ENCODE peak calls at places on chromosomes 5 and 9, in four cellular contexts. B is mesenchymal stem cell, U is prostate gland, W is upper lobe of right lung. D is an unnamed sample.

GRCh38 chr5:65338606-65339151 is 143.0 kb downstream of the ADAMTS6 start:
- DNase-seq in B (no peak), W (no peak), U (no peak), D (no peak)

GRCh38 chr9:117679425-117679824 is 24.8 kb upstream of the TLR4 start:
- DNase-seq in U (no peak), B (no peak), W (no peak), D (no peak)

GRCh38 chr5:131242728-131243255 is 21.1 kb upstream of the CDC42SE2 start:
- DNase-seq in B (peak; percentile 89), U (no peak), W (no peak), D (no peak)

GRCh38 chr9:2336055-2336454 is 285.5 kb upstream of the VLDLR start:
- DNase-seq in W (no peak), B (no peak), U (no peak), D (no peak)

GRCh38 chr9:130220351-130220750 is 45.2 kb upstream of the HMCN2 start:
- DNase-seq in W (no peak), B (peak; percentile 77), U (no peak), D (no peak)

GRCh38 chr9:93028448-93029006 is 30.0 kb upstream of the SUSD3 start:
- DNase-seq in W (no peak), U (no peak), B (no peak), D (no peak)

GRCh38 chr9:76667521-76667957 is 96.7 kb upstream of the PCA3 start:
- DNase-seq in B (peak; percentile 29), U (no peak), W (no peak), D (no peak)

GRCh38 chr5:55993013-55993412 is 1.8 kb downstream of the IL6ST start:
- DNase-seq in W (no peak), U (peak; percentile 35), B (peak; percentile 74), D (no peak)

GRCh38 chr5:68344447-68345111 is 129.0 kb downstream of the PIK3R1 start:
- DNase-seq in W (no peak), B (peak; percentile 51), U (no peak), D (no peak)

GRCh38 chr5:135246923-135247795 is 151.9 kb downstream of the MACROH2A1 start:
- DNase-seq in U (no peak), B (peak; percentile 95), W (peak; percentile 63), D (peak; percentile 75)

GRCh38 chr9:18142964-18143363 is 331.0 kb upstream of the ADAMTSL1 start:
- DNase-seq in U (no peak), W (no peak), B (no peak), D (no peak)

GRCh38 chr5:143837306-143837848 is 25.4 kb downstream of the HMHB1 start:
- DNase-seq in U (no peak), B (peak; percentile 53), W (no peak), D (no peak)

GRCh38 chr5:6780802-6781391 is 67.7 kb downstream of the TENT4A start:
- DNase-seq in U (no peak), W (no peak), B (no peak), D (no peak)

GRCh38 chr5:126846344-126846743 is 69.4 kb downstream of the LMNB1 start:
- DNase-seq in W (no peak), U (no peak), B (no peak), D (no peak)

GRCh38 chr5:155620819-155621410 is 607.4 kb downstream of the KIF4B start:
- DNase-seq in B (no peak), W (no peak), U (no peak), D (no peak)

GRCh38 chr5:90888511-90889324 is 330.1 kb downstream of the ADGRV1 start:
- DNase-seq in B (no peak), W (no peak), U (no peak), D (no peak)

GRCh38 chr9:126965541-126966428 is 51.2 kb downstream of the RALGPS1 start:
- DNase-seq in B (peak; percentile 65), U (peak; percentile 36), W (no peak), D (no peak)

GRCh38 chr9:104568868-104569267 is at the start of gene OR13C8:
- DNase-seq in B (no peak), W (no peak), U (no peak), D (no peak)

GRCh38 chr5:98330871-98331270 is 442.6 kb upstream of the RGMB start:
- DNase-seq in U (no peak), B (no peak), W (no peak), D (no peak)

GRCh38 chr5:134003957-134004625 is 684 bp downstream of the VDAC1 start:
- DNase-seq in W (peak; percentile 90), U (peak; percentile 33), B (peak; percentile 70), D (peak; percentile 78)

GRCh38 chr5:3784854-3785253 is 189.2 kb downstream of the IRX1 start:
- DNase-seq in B (no peak), U (no peak), W (no peak), D (no peak)

GRCh38 chr5:1203311-1203967 is 2.0 kb downstream of the SLC6A19 start:
- DNase-seq in B (no peak), W (no peak), U (no peak), D (no peak)

GRCh38 chr5:82119889-82120288 is 148.1 kb downstream of the ATG10 start:
- DNase-seq in W (no peak), B (no peak), U (no peak), D (no peak)

DNA sequence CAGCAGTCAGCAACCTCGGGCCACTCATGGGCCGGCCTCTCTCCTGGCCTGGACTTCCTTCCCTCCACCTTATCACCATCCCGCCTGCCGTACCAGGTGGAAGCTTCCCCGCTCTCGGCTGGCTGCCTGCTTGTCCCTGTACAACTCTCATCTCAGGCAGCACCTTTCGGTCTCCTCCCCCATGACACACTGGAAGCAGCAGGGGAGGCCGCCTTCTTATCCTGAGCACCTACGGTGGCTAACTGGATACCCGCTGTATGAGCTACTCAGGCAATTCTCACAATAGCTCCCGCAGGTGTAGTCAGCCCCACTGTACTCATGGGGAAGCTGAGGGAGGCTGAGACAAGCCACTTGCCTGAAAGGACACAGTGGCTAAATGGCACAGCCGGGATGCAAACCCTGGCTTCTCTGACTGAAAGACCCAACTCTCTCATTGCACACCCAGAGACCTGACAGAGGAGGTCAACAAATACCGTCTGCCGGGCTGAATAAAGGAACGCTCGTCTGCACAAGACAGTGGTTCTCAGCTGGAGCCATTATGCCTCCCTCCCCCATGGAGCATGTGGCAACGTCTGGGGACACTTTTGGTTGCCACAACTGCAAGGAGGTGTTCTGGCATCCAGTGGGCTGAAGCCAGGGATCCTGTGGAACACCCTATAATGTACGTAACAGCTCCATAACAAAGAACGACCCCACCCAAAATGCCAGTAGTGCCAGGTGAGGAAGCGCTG is 9.6 kb downstream of the STK10 start:
- DNase-seq in W (no peak), B (no peak), U (no peak), D (no peak)
- H3K4me1 ChIP-seq in W (peaks cover 53% of the 10 kb centered on the region), B (peaks cover 29% of the 10 kb centered on the region), U (no peaks in the 10 kb centered on the region), D (no peaks in the 10 kb centered on the region)

DNA sequence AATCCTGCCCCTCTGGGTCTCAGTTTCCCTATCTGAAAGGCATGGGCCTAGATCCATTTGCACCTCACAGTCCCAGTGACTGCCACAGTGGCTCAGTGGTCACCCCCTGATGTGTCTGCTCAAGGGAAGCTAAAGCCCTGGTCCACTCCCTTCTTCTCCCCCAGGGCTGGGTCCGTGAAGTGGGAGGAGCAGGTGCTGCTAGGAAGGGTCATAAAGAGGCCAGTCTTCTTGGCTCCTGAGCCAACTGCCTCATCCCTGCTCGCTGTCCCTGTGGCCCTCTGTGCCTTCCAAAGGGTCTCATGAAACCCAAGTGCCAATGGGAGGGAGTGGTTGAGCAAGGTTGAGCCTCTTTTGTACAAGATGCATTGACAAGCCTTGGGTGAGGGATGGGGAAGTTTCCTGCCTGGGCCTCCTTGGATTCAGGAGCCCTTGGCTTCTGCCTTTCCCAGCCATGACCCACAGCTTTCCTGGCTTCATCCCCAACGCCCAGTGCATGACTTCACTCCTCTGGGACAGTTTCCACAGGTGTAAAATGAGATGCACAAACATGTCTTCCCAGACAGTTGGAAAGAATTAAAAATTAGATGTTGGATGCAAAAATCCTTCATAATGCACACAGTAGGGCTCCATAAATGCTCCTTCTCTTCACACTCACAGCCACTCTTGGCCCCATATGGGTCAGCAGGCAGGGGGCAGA is 1.6 kb upstream of the SLC6A7 start:
- DNase-seq in U (no peak), B (no peak), W (no peak), D (no peak)
- H3K4me1 ChIP-seq in U (no peaks in the 10 kb centered on the region), B (peaks cover 11% of the 10 kb centered on the region), W (no peaks in the 10 kb centered on the region), D (no peaks in the 10 kb centered on the region)

GRCh38 chr9:113590991-113591898 is 127.7 kb downstream of the RGS3 start:
- DNase-seq in B (peak; percentile 80), U (peak; percentile 75), W (peak; percentile 79), D (no peak)

GRCh38 chr9:113594484-113595299 is 131.2 kb downstream of the RGS3 start:
- DNase-seq in B (peak; percentile 26), U (no peak), W (no peak), D (no peak)

GRCh38 chr9:113593682-113594281 is 130.3 kb downstream of the RGS3 start:
- DNase-seq in W (peak; percentile 82), B (peak; percentile 100), U (peak; percentile 79), D (peak; percentile 96)

GRCh38 chr9:113591899-113592625 is 128.5 kb downstream of the RGS3 start:
- DNase-seq in W (no peak), B (no peak), U (no peak), D (no peak)

GRCh38 chr9:113592806-113593575 is 129.5 kb downstream of the RGS3 start:
- DNase-seq in U (no peak), W (no peak), B (no peak), D (no peak)
- H3K4me1 ChIP-seq in U (peaks cover 22% of the 10 kb centered on the region), W (peaks cover 50% of the 10 kb centered on the region), B (peaks cover 33% of the 10 kb centered on the region), D (peaks cover 19% of the 10 kb centered on the region)

GRCh38 chr5:38758774-38759423 is 86.9 kb upstream of the OSMR start:
- DNase-seq in U (no peak), B (no peak), W (no peak), D (no peak)
- H3K4me1 ChIP-seq in U (no peaks in the 10 kb centered on the region), B (peaks cover 1% of the 10 kb centered on the region), W (peaks cover 8% of the 10 kb centered on the region), D (no peaks in the 10 kb centered on the region)

DNA sequence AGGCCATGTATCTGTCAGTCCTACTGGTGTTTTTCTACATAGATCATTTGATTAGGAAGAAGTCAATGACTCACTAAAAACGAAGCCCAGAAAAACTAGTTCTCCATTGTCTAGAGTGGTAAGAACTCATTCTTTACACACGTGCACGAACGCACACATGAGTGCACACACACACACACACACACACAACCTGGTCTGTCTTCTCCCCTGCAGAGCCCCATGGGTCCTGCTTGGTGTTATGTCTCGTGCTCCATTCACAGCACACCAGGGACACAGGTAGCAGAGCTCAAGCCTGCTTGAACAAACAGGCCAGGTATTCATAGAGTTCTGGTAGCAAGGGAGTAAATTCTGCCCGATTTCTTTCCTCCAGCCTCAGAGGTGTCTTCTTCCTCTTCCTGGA is 14.9 kb upstream of the FCN1 start:
- DNase-seq in B (no peak), W (no peak), U (no peak), D (no peak)
- H3K4me1 ChIP-seq in B (no peaks in the 10 kb centered on the region), W (no peaks in the 10 kb centered on the region), U (no peaks in the 10 kb centered on the region), D (no peaks in the 10 kb centered on the region)